ENCODE peak calls at places on chromosomes 4 and X, in four cellular contexts. One of them, this sample, is unnamed.

GRCh38 chr4:8526363-8526855 is 53.8 kb upstream of the GPR78 start:
- DNase-seq in H1: no peak
- DNase-seq in IMR-90: no peak
- DNase-seq in neuronal stem cell: no peak
- DNase-seq in this sample: no peak

GRCh38 chr4:13126976-13127910 is 356.9 kb downstream of the RAB28 start:
- DNase-seq in neuronal stem cell: no peak
- DNase-seq in H1: no peak
- DNase-seq in IMR-90: no peak
- DNase-seq in this sample: no peak

GRCh38 chrX:106894392-106894909 is 8.7 kb downstream of the RIPPLY1 start:
- DNase-seq in IMR-90: peak; percentile 73
- DNase-seq in H1: peak; percentile 57
- DNase-seq in neuronal stem cell: peak; percentile 40
- DNase-seq in this sample: peak; percentile 79

GRCh38 chr4:72031868-72032619 is at the start of gene NPFFR2:
- DNase-seq in neuronal stem cell: peak; percentile 29
- DNase-seq in IMR-90: no peak
- DNase-seq in H1: peak; percentile 46
- DNase-seq in this sample: peak; percentile 90

GRCh38 chr4:184824776-184825393 is 883 bp downstream of the ACSL1 start:
- DNase-seq in IMR-90: no peak
- DNase-seq in H1: no peak
- DNase-seq in neuronal stem cell: no peak
- DNase-seq in this sample: no peak

GRCh38 chr4:41196633-41197332 is 17.6 kb downstream of the APBB2 start:
- DNase-seq in neuronal stem cell: no peak
- DNase-seq in IMR-90: no peak
- DNase-seq in H1: no peak
- DNase-seq in this sample: no peak

GRCh38 chrX:115399306-115399705 is 109.8 kb downstream of the LUZP4 start:
- DNase-seq in neuronal stem cell: no peak
- DNase-seq in IMR-90: no peak
- DNase-seq in H1: no peak
- DNase-seq in this sample: no peak

GRCh38 chr4:41432889-41433288 is 105.1 kb upstream of the LIMCH1 start:
- DNase-seq in H1: no peak
- DNase-seq in neuronal stem cell: peak; percentile 75
- DNase-seq in IMR-90: peak; percentile 8
- DNase-seq in this sample: peak; percentile 99

GRCh38 chrX:39149761-39150160 is 348.5 kb downstream of the MID1IP1 start:
- DNase-seq in IMR-90: peak; percentile 40
- DNase-seq in neuronal stem cell: peak; percentile 31
- DNase-seq in H1: peak; percentile 83
- DNase-seq in this sample: peak; percentile 81

GRCh38 chrX:11509786-11510185 is 155.9 kb downstream of the ARHGAP6 start:
- DNase-seq in IMR-90: peak; percentile 76
- DNase-seq in neuronal stem cell: no peak
- DNase-seq in H1: no peak
- DNase-seq in this sample: no peak

GRCh38 chr4:7844247-7844991 is 95.2 kb downstream of the AFAP1 start:
- DNase-seq in neuronal stem cell: peak; percentile 54
- DNase-seq in H1: peak; percentile 90
- DNase-seq in IMR-90: peak; percentile 99
- DNase-seq in this sample: peak; percentile 91

GRCh38 chr4:103400405-103400804 is 202.3 kb upstream of the CENPE start:
- DNase-seq in IMR-90: no peak
- DNase-seq in neuronal stem cell: no peak
- DNase-seq in H1: no peak
- DNase-seq in this sample: peak; percentile 45

GRCh38 chrX:103774070-103774642 is 2.5 kb upstream of the PLP1 start:
- DNase-seq in IMR-90: peak; percentile 52
- DNase-seq in H1: no peak
- DNase-seq in neuronal stem cell: no peak
- DNase-seq in this sample: no peak

GRCh38 chr4:32042486-32042885 is 1322.3 kb downstream of the PCDH7 start:
- DNase-seq in H1: no peak
- DNase-seq in IMR-90: no peak
- DNase-seq in neuronal stem cell: no peak
- DNase-seq in this sample: no peak

GRCh38 chr4:153205028-153205648 is 895 bp downstream of the TRIM2 start:
- DNase-seq in IMR-90: no peak
- DNase-seq in neuronal stem cell: no peak
- DNase-seq in H1: peak; percentile 62
- DNase-seq in this sample: peak; percentile 95

GRCh38 chr4:186596346-186596745 is 41.0 kb upstream of the MTNR1A start:
- DNase-seq in H1: no peak
- DNase-seq in IMR-90: no peak
- DNase-seq in neuronal stem cell: no peak
- DNase-seq in this sample: no peak
- H3K18ac ChIP-seq in H1: no peak overlapping the region
- H3K18ac ChIP-seq in IMR-90: no peak overlapping the region
- H3K18ac ChIP-seq in neuronal stem cell: no peak overlapping the region
- H3K18ac ChIP-seq in this sample: no peak overlapping the region

GRCh38 chrX:153334654-153335295 is 822 bp downstream of the ZNF275 start:
- DNase-seq in neuronal stem cell: no peak
- DNase-seq in H1: no peak
- DNase-seq in IMR-90: no peak
- DNase-seq in this sample: no peak
- H3K18ac ChIP-seq in neuronal stem cell: no peak overlapping the region
- H3K18ac ChIP-seq in H1: no peak overlapping the region
- H3K18ac ChIP-seq in IMR-90: no peak overlapping the region
- H3K18ac ChIP-seq in this sample: no peak overlapping the region

GRCh38 chrX:47230136-47230868 is 2.5 kb upstream of the USP11 start:
- DNase-seq in IMR-90: no peak
- DNase-seq in H1: no peak
- DNase-seq in neuronal stem cell: no peak
- DNase-seq in this sample: no peak

GRCh38 chrX:47231167-47231566 is 1.6 kb upstream of the USP11 start:
- DNase-seq in IMR-90: no peak
- DNase-seq in H1: no peak
- DNase-seq in neuronal stem cell: no peak
- DNase-seq in this sample: no peak

GRCh38 chrX:47232803-47233332 is at the start of gene USP11:
- DNase-seq in H1: peak; percentile 55
- DNase-seq in IMR-90: peak; percentile 51
- DNase-seq in neuronal stem cell: no peak
- DNase-seq in this sample: peak; percentile 57

GRCh38 chrX:47233333-47234113 is 714 bp downstream of the USP11 start:
- DNase-seq in H1: peak; percentile 82
- DNase-seq in IMR-90: peak; percentile 97
- DNase-seq in neuronal stem cell: peak; percentile 87
- DNase-seq in this sample: peak; percentile 95

DNA sequence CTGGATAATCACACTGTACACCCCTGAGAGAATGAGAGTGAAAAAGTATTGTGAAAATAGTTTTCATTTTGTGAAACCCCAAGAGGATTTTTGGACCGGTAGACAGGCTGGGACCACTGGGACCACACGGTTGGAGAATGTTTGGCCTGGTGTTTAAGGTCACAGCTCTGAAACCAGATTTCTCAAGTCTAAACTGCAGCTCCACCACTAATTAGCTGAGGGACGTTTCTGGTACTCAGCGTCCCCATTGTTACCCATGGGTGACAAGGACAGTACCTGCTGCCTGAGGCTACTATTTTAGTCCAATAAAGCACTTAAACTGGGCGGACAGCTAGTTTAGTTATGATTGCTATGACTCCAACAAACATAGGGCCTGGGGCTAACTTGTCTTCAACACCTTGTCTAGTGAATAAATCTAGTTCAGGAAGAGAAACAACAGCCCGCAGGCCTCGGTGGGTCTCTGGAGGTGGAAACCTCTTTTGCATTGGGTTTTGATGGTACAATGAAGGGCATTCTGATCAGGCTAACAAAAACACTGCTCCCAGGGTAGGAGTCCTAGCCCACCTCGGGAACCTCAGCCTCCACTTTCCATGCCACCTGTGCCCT is 509 bp upstream of the USP11 start:
- DNase-seq in IMR-90: no peak
- DNase-seq in neuronal stem cell: no peak
- DNase-seq in H1: no peak
- DNase-seq in this sample: no peak
- H3K18ac ChIP-seq in IMR-90: peak overlapping the region; percentile 19
- H3K18ac ChIP-seq in neuronal stem cell: peak overlapping the region; percentile 87
- H3K18ac ChIP-seq in H1: no peak overlapping the region
- H3K18ac ChIP-seq in this sample: no peak overlapping the region

DNA sequence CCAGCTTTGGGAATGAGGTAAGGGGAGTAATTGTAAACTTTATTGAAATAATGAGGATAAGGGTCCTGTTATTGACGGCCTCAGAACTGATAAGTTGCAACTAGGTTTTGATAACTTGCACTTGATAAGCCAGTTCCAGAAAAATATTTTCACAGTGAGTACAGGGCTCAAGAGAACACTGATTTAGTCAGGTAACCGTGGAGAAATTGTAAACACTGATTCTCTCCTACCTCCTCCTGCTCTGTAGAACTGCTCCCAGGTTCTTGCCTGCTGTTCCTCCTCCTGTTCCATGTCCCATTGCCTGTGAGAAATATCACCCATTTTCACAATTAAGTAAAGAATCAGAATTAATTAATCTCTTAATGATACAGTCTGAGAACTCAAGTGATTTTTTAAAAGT is 55.0 kb upstream of the CXXC4 start:
- DNase-seq in IMR-90: no peak
- DNase-seq in H1: no peak
- DNase-seq in neuronal stem cell: no peak
- DNase-seq in this sample: peak; percentile 21
- H3K18ac ChIP-seq in IMR-90: no peak overlapping the region
- H3K18ac ChIP-seq in H1: no peak overlapping the region
- H3K18ac ChIP-seq in neuronal stem cell: no peak overlapping the region
- H3K18ac ChIP-seq in this sample: no peak overlapping the region

GRCh38 chrX:40176256-40176978 is 78.7 kb upstream of the BCOR start:
- DNase-seq in neuronal stem cell: no peak
- DNase-seq in H1: peak; percentile 56
- DNase-seq in IMR-90: no peak
- DNase-seq in this sample: peak; percentile 21
- H3K18ac ChIP-seq in neuronal stem cell: peak overlapping the region; percentile 97
- H3K18ac ChIP-seq in H1: peak overlapping the region; percentile 98
- H3K18ac ChIP-seq in IMR-90: no peak overlapping the region
- H3K18ac ChIP-seq in this sample: peak overlapping the region; percentile 98

GRCh38 chr4:39756159-39756558 is 58.2 kb downstream of the UBE2K start:
- DNase-seq in neuronal stem cell: no peak
- DNase-seq in H1: no peak
- DNase-seq in IMR-90: no peak
- DNase-seq in this sample: no peak

GRCh38 chr4:39759569-39759968 is 61.6 kb downstream of the UBE2K start:
- DNase-seq in H1: no peak
- DNase-seq in IMR-90: no peak
- DNase-seq in neuronal stem cell: no peak
- DNase-seq in this sample: peak; percentile 34

GRCh38 chr4:39754309-39754708 is 56.4 kb downstream of the UBE2K start:
- DNase-seq in H1: no peak
- DNase-seq in IMR-90: no peak
- DNase-seq in neuronal stem cell: no peak
- DNase-seq in this sample: no peak

GRCh38 chr4:39763714-39764572 is 66.0 kb downstream of the UBE2K start:
- DNase-seq in H1: no peak
- DNase-seq in IMR-90: no peak
- DNase-seq in neuronal stem cell: no peak
- DNase-seq in this sample: no peak

DNA sequence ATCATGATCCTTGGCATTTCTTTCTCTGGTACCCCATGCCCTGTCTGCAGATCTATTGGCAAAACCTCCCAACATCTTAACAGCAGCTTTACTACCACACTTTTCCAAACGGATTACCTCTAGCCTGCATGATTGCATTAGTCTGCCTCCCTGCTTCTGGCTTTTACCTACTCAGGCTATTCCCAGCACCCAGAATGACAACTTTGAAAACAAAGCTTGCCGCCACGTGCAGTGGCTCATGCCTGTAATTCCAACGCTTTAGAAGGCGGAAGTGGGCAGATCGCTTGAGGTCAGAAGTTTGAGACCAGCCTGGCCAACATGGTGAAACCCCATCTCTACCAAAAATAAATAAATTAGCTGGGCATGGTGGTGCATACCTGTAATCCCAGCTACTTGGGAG is 60.2 kb downstream of the UBE2K start:
- DNase-seq in IMR-90: no peak
- DNase-seq in H1: no peak
- DNase-seq in neuronal stem cell: no peak
- DNase-seq in this sample: no peak
- H3K18ac ChIP-seq in IMR-90: no peak overlapping the region
- H3K18ac ChIP-seq in H1: no peak overlapping the region
- H3K18ac ChIP-seq in neuronal stem cell: no peak overlapping the region
- H3K18ac ChIP-seq in this sample: no peak overlapping the region

GRCh38 chrX:24369816-24370215 is 9.4 kb downstream of the SUPT20HL1 start:
- DNase-seq in IMR-90: no peak
- DNase-seq in H1: no peak
- DNase-seq in neuronal stem cell: no peak
- DNase-seq in this sample: no peak

GRCh38 chrX:24375732-24376131 is 15.3 kb downstream of the SUPT20HL1 start:
- DNase-seq in H1: no peak
- DNase-seq in IMR-90: no peak
- DNase-seq in neuronal stem cell: no peak
- DNase-seq in this sample: no peak

GRCh38 chrX:24376403-24376802 is 16.0 kb downstream of the SUPT20HL1 start:
- DNase-seq in H1: no peak
- DNase-seq in neuronal stem cell: no peak
- DNase-seq in IMR-90: no peak
- DNase-seq in this sample: no peak

GRCh38 chrX:24371391-24371972 is 11.0 kb downstream of the SUPT20HL1 start:
- DNase-seq in IMR-90: peak; percentile 47
- DNase-seq in neuronal stem cell: peak; percentile 67
- DNase-seq in H1: peak; percentile 72
- DNase-seq in this sample: peak; percentile 78

GRCh38 chrX:24372021-24372763 is 11.8 kb downstream of the SUPT20HL1 start:
- DNase-seq in neuronal stem cell: peak; percentile 4
- DNase-seq in H1: no peak
- DNase-seq in IMR-90: no peak
- DNase-seq in this sample: peak; percentile 22
- H3K18ac ChIP-seq in neuronal stem cell: no peak overlapping the region
- H3K18ac ChIP-seq in H1: peak overlapping the region; percentile 48
- H3K18ac ChIP-seq in IMR-90: no peak overlapping the region
- H3K18ac ChIP-seq in this sample: no peak overlapping the region

GRCh38 chr4:53695540-53696463 is 104.5 kb upstream of the LNX1 start:
- DNase-seq in H1: no peak
- DNase-seq in IMR-90: no peak
- DNase-seq in neuronal stem cell: no peak
- DNase-seq in this sample: no peak
- H3K18ac ChIP-seq in H1: no peak overlapping the region
- H3K18ac ChIP-seq in IMR-90: no peak overlapping the region
- H3K18ac ChIP-seq in neuronal stem cell: no peak overlapping the region
- H3K18ac ChIP-seq in this sample: no peak overlapping the region